ENCODE peak calls at places on chromosomes 16 and 17, in ten cellular contexts. One of them, this sample, is unnamed.

GRCh38 chr16:65297453-65297852 is 175.6 kb upstream of the CDH11 start:
- DNase-seq in AG04450: no peak
- DNase-seq in body of pancreas: no peak
- DNase-seq in CD4-positive, alpha-beta memory T cell: no peak
- DNase-seq in CD4-positive, CD25-positive, alpha-beta regulatory T cell: no peak
- DNase-seq in mucosa of descending colon: no peak
- DNase-seq in OCI-LY7: no peak
- DNase-seq in naive thymus-derived CD4-positive, alpha-beta T cell: no peak
- DNase-seq in left ventricle myocardium inferior: no peak
- DNase-seq in suprapubic skin: no peak
- DNase-seq in this sample: no peak

GRCh38 chr17:7929158-7930029 is at the start of gene KCNAB3:
- DNase-seq in AG04450: no peak
- DNase-seq in body of pancreas: peak; percentile 30
- DNase-seq in CD4-positive, alpha-beta memory T cell: peak; percentile 74
- DNase-seq in CD4-positive, CD25-positive, alpha-beta regulatory T cell: peak; percentile 76
- DNase-seq in mucosa of descending colon: peak; percentile 52
- DNase-seq in OCI-LY7: no peak
- DNase-seq in naive thymus-derived CD4-positive, alpha-beta T cell: no peak
- DNase-seq in left ventricle myocardium inferior: peak; percentile 27
- DNase-seq in suprapubic skin: no peak
- DNase-seq in this sample: peak; percentile 38

GRCh38 chr16:3878610-3879009 is 1.9 kb downstream of the CREBBP start:
- DNase-seq in AG04450: no peak
- DNase-seq in body of pancreas: no peak
- DNase-seq in CD4-positive, alpha-beta memory T cell: no peak
- DNase-seq in CD4-positive, CD25-positive, alpha-beta regulatory T cell: peak; percentile 24
- DNase-seq in mucosa of descending colon: no peak
- DNase-seq in OCI-LY7: peak; percentile 40
- DNase-seq in naive thymus-derived CD4-positive, alpha-beta T cell: no peak
- DNase-seq in left ventricle myocardium inferior: no peak
- DNase-seq in suprapubic skin: peak; percentile 48
- DNase-seq in this sample: no peak

GRCh38 chr17:18038149-18038850 is 668 bp downstream of the ATPAF2 start:
- DNase-seq in AG04450: no peak
- DNase-seq in body of pancreas: no peak
- DNase-seq in CD4-positive, alpha-beta memory T cell: no peak
- DNase-seq in CD4-positive, CD25-positive, alpha-beta regulatory T cell: peak; percentile 26
- DNase-seq in mucosa of descending colon: no peak
- DNase-seq in OCI-LY7: peak; percentile 75
- DNase-seq in naive thymus-derived CD4-positive, alpha-beta T cell: no peak
- DNase-seq in left ventricle myocardium inferior: no peak
- DNase-seq in suprapubic skin: no peak
- DNase-seq in this sample: no peak

GRCh38 chr17:49035470-49036269 is 38.5 kb downstream of the IGF2BP1 start:
- DNase-seq in AG04450: no peak
- DNase-seq in body of pancreas: peak; percentile 36
- DNase-seq in CD4-positive, alpha-beta memory T cell: peak; percentile 8
- DNase-seq in CD4-positive, CD25-positive, alpha-beta regulatory T cell: peak; percentile 16
- DNase-seq in mucosa of descending colon: peak; percentile 64
- DNase-seq in OCI-LY7: peak; percentile 48
- DNase-seq in naive thymus-derived CD4-positive, alpha-beta T cell: no peak
- DNase-seq in left ventricle myocardium inferior: peak; percentile 30
- DNase-seq in suprapubic skin: no peak
- DNase-seq in this sample: no peak

GRCh38 chr16:66950437-66950836 is 10.6 kb upstream of the CES3 start:
- DNase-seq in AG04450: no peak
- DNase-seq in body of pancreas: no peak
- DNase-seq in CD4-positive, alpha-beta memory T cell: no peak
- DNase-seq in CD4-positive, CD25-positive, alpha-beta regulatory T cell: no peak
- DNase-seq in mucosa of descending colon: no peak
- DNase-seq in OCI-LY7: no peak
- DNase-seq in naive thymus-derived CD4-positive, alpha-beta T cell: no peak
- DNase-seq in left ventricle myocardium inferior: no peak
- DNase-seq in suprapubic skin: no peak
- DNase-seq in this sample: no peak

GRCh38 chr16:85477801-85478363 is 135.2 kb upstream of the GSE1 start:
- DNase-seq in AG04450: no peak
- DNase-seq in body of pancreas: no peak
- DNase-seq in CD4-positive, alpha-beta memory T cell: no peak
- DNase-seq in CD4-positive, CD25-positive, alpha-beta regulatory T cell: no peak
- DNase-seq in mucosa of descending colon: no peak
- DNase-seq in OCI-LY7: no peak
- DNase-seq in naive thymus-derived CD4-positive, alpha-beta T cell: no peak
- DNase-seq in left ventricle myocardium inferior: no peak
- DNase-seq in suprapubic skin: no peak
- DNase-seq in this sample: no peak

GRCh38 chr16:78689536-78689935 is 590.1 kb downstream of the WWOX start:
- DNase-seq in AG04450: no peak
- DNase-seq in body of pancreas: no peak
- DNase-seq in CD4-positive, alpha-beta memory T cell: no peak
- DNase-seq in CD4-positive, CD25-positive, alpha-beta regulatory T cell: no peak
- DNase-seq in mucosa of descending colon: no peak
- DNase-seq in OCI-LY7: no peak
- DNase-seq in naive thymus-derived CD4-positive, alpha-beta T cell: no peak
- DNase-seq in left ventricle myocardium inferior: no peak
- DNase-seq in suprapubic skin: no peak
- DNase-seq in this sample: no peak

GRCh38 chr17:5254903-5255521 is 20.4 kb upstream of the SCIMP start:
- DNase-seq in AG04450: no peak
- DNase-seq in body of pancreas: no peak
- DNase-seq in CD4-positive, alpha-beta memory T cell: no peak
- DNase-seq in CD4-positive, CD25-positive, alpha-beta regulatory T cell: no peak
- DNase-seq in mucosa of descending colon: no peak
- DNase-seq in OCI-LY7: peak; percentile 61
- DNase-seq in naive thymus-derived CD4-positive, alpha-beta T cell: no peak
- DNase-seq in left ventricle myocardium inferior: no peak
- DNase-seq in suprapubic skin: no peak
- DNase-seq in this sample: no peak

GRCh38 chr17:29593546-29594440 is 861 bp downstream of the ANKRD13B start:
- DNase-seq in AG04450: no peak
- DNase-seq in body of pancreas: peak; percentile 30
- DNase-seq in CD4-positive, alpha-beta memory T cell: no peak
- DNase-seq in CD4-positive, CD25-positive, alpha-beta regulatory T cell: peak; percentile 42
- DNase-seq in mucosa of descending colon: peak; percentile 52
- DNase-seq in OCI-LY7: peak; percentile 56
- DNase-seq in naive thymus-derived CD4-positive, alpha-beta T cell: no peak
- DNase-seq in left ventricle myocardium inferior: no peak
- DNase-seq in suprapubic skin: no peak
- DNase-seq in this sample: no peak

GRCh38 chr16:57639172-57639571 is 10.7 kb downstream of the ADGRG1 start:
- DNase-seq in AG04450: no peak
- DNase-seq in body of pancreas: peak; percentile 86
- DNase-seq in CD4-positive, alpha-beta memory T cell: peak; percentile 19
- DNase-seq in CD4-positive, CD25-positive, alpha-beta regulatory T cell: no peak
- DNase-seq in mucosa of descending colon: no peak
- DNase-seq in OCI-LY7: peak; percentile 37
- DNase-seq in naive thymus-derived CD4-positive, alpha-beta T cell: peak; percentile 35
- DNase-seq in left ventricle myocardium inferior: peak; percentile 41
- DNase-seq in suprapubic skin: no peak
- DNase-seq in this sample: no peak

GRCh38 chr17:60371416-60371815 is 20.5 kb downstream of the USP32 start:
- DNase-seq in AG04450: no peak
- DNase-seq in body of pancreas: no peak
- DNase-seq in CD4-positive, alpha-beta memory T cell: no peak
- DNase-seq in CD4-positive, CD25-positive, alpha-beta regulatory T cell: no peak
- DNase-seq in mucosa of descending colon: no peak
- DNase-seq in OCI-LY7: no peak
- DNase-seq in naive thymus-derived CD4-positive, alpha-beta T cell: no peak
- DNase-seq in left ventricle myocardium inferior: no peak
- DNase-seq in suprapubic skin: no peak
- DNase-seq in this sample: no peak

GRCh38 chr17:62206550-62206949 is 141.5 kb upstream of the MED13 start:
- DNase-seq in AG04450: no peak
- DNase-seq in body of pancreas: no peak
- DNase-seq in CD4-positive, alpha-beta memory T cell: no peak
- DNase-seq in CD4-positive, CD25-positive, alpha-beta regulatory T cell: no peak
- DNase-seq in mucosa of descending colon: no peak
- DNase-seq in OCI-LY7: no peak
- DNase-seq in naive thymus-derived CD4-positive, alpha-beta T cell: no peak
- DNase-seq in left ventricle myocardium inferior: no peak
- DNase-seq in suprapubic skin: no peak
- DNase-seq in this sample: no peak

GRCh38 chr16:81841709-81842108 is 62.6 kb downstream of the PLCG2 start:
- DNase-seq in AG04450: no peak
- DNase-seq in body of pancreas: no peak
- DNase-seq in CD4-positive, alpha-beta memory T cell: no peak
- DNase-seq in CD4-positive, CD25-positive, alpha-beta regulatory T cell: no peak
- DNase-seq in mucosa of descending colon: no peak
- DNase-seq in OCI-LY7: peak; percentile 65
- DNase-seq in naive thymus-derived CD4-positive, alpha-beta T cell: no peak
- DNase-seq in left ventricle myocardium inferior: no peak
- DNase-seq in suprapubic skin: no peak
- DNase-seq in this sample: no peak

GRCh38 chr17:21678451-21679081 is 13.8 kb upstream of the KCNJ18 start:
- DNase-seq in AG04450: no peak
- DNase-seq in body of pancreas: peak; percentile 8
- DNase-seq in CD4-positive, alpha-beta memory T cell: no peak
- DNase-seq in CD4-positive, CD25-positive, alpha-beta regulatory T cell: no peak
- DNase-seq in mucosa of descending colon: peak; percentile 63
- DNase-seq in OCI-LY7: no peak
- DNase-seq in naive thymus-derived CD4-positive, alpha-beta T cell: no peak
- DNase-seq in left ventricle myocardium inferior: no peak
- DNase-seq in suprapubic skin: peak; percentile 77
- DNase-seq in this sample: no peak
- H3K9me3 ChIP-seq in AG04450: peaks cover 94% of the 10 kb centered on the region
- H3K9me3 ChIP-seq in body of pancreas: no peaks in the 10 kb centered on the region
- H3K9me3 ChIP-seq in CD4-positive, alpha-beta memory T cell: no peaks in the 10 kb centered on the region
- H3K9me3 ChIP-seq in CD4-positive, CD25-positive, alpha-beta regulatory T cell: peaks cover 3% of the 10 kb centered on the region
- H3K9me3 ChIP-seq in mucosa of descending colon: peaks cover 11% of the 10 kb centered on the region
- H3K9me3 ChIP-seq in OCI-LY7: no peaks in the 10 kb centered on the region
- H3K9me3 ChIP-seq in naive thymus-derived CD4-positive, alpha-beta T cell: no peaks in the 10 kb centered on the region
- H3K9me3 ChIP-seq in left ventricle myocardium inferior: no peaks in the 10 kb centered on the region
- H3K9me3 ChIP-seq in suprapubic skin: peaks cover 4% of the 10 kb centered on the region
- H3K9me3 ChIP-seq in this sample: no peaks in the 10 kb centered on the region

GRCh38 chr17:16552637-16553045 is 16.4 kb downstream of the ZNF287 start:
- DNase-seq in AG04450: no peak
- DNase-seq in body of pancreas: no peak
- DNase-seq in CD4-positive, alpha-beta memory T cell: no peak
- DNase-seq in CD4-positive, CD25-positive, alpha-beta regulatory T cell: no peak
- DNase-seq in mucosa of descending colon: no peak
- DNase-seq in OCI-LY7: no peak
- DNase-seq in naive thymus-derived CD4-positive, alpha-beta T cell: no peak
- DNase-seq in left ventricle myocardium inferior: no peak
- DNase-seq in suprapubic skin: no peak
- DNase-seq in this sample: no peak
- H3K9me3 ChIP-seq in AG04450: peaks cover 26% of the 10 kb centered on the region
- H3K9me3 ChIP-seq in body of pancreas: peaks cover 35% of the 10 kb centered on the region
- H3K9me3 ChIP-seq in CD4-positive, alpha-beta memory T cell: no peaks in the 10 kb centered on the region
- H3K9me3 ChIP-seq in CD4-positive, CD25-positive, alpha-beta regulatory T cell: peaks cover 95% of the 10 kb centered on the region
- H3K9me3 ChIP-seq in mucosa of descending colon: peaks cover 97% of the 10 kb centered on the region
- H3K9me3 ChIP-seq in OCI-LY7: peaks cover 55% of the 10 kb centered on the region
- H3K9me3 ChIP-seq in naive thymus-derived CD4-positive, alpha-beta T cell: peaks cover 24% of the 10 kb centered on the region
- H3K9me3 ChIP-seq in left ventricle myocardium inferior: peaks cover 100% of the 10 kb centered on the region
- H3K9me3 ChIP-seq in suprapubic skin: peaks cover 57% of the 10 kb centered on the region
- H3K9me3 ChIP-seq in this sample: peaks cover 45% of the 10 kb centered on the region

DNA sequence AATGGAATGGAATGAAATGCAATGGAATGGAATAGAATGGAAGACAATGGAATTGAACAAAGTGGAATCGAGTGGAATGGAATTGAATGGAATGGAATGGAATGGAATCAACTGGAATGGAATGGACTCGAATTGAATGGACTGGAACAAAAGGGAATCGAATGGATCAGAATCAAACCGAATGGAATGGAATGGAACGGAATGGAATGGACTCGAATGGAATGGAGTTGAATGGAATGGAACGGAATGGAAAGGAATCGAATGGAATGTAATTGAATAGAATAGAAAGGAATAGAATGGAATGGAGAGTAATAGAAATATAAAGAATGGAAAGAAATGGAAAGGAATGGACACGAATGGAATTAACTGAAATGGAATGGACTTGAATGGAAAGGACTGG is 475.2 kb upstream of the WSB1 start:
- DNase-seq in AG04450: peak; percentile 11
- DNase-seq in body of pancreas: no peak
- DNase-seq in CD4-positive, alpha-beta memory T cell: no peak
- DNase-seq in CD4-positive, CD25-positive, alpha-beta regulatory T cell: no peak
- DNase-seq in mucosa of descending colon: no peak
- DNase-seq in OCI-LY7: no peak
- DNase-seq in naive thymus-derived CD4-positive, alpha-beta T cell: no peak
- DNase-seq in left ventricle myocardium inferior: no peak
- DNase-seq in suprapubic skin: no peak
- DNase-seq in this sample: no peak
- H3K9me3 ChIP-seq in AG04450: peaks cover 87% of the 10 kb centered on the region
- H3K9me3 ChIP-seq in body of pancreas: peaks cover 39% of the 10 kb centered on the region
- H3K9me3 ChIP-seq in CD4-positive, alpha-beta memory T cell: no peaks in the 10 kb centered on the region
- H3K9me3 ChIP-seq in CD4-positive, CD25-positive, alpha-beta regulatory T cell: peaks cover 84% of the 10 kb centered on the region
- H3K9me3 ChIP-seq in mucosa of descending colon: peaks cover 97% of the 10 kb centered on the region
- H3K9me3 ChIP-seq in OCI-LY7: peaks cover 64% of the 10 kb centered on the region
- H3K9me3 ChIP-seq in naive thymus-derived CD4-positive, alpha-beta T cell: no peaks in the 10 kb centered on the region
- H3K9me3 ChIP-seq in left ventricle myocardium inferior: peaks cover 97% of the 10 kb centered on the region
- H3K9me3 ChIP-seq in suprapubic skin: peaks cover 55% of the 10 kb centered on the region
- H3K9me3 ChIP-seq in this sample: peaks cover 26% of the 10 kb centered on the region

GRCh38 chr16:10412935-10413601 is 27.2 kb downstream of the ATF7IP2 start:
- DNase-seq in AG04450: no peak
- DNase-seq in body of pancreas: no peak
- DNase-seq in CD4-positive, alpha-beta memory T cell: no peak
- DNase-seq in CD4-positive, CD25-positive, alpha-beta regulatory T cell: no peak
- DNase-seq in mucosa of descending colon: no peak
- DNase-seq in OCI-LY7: no peak
- DNase-seq in naive thymus-derived CD4-positive, alpha-beta T cell: no peak
- DNase-seq in left ventricle myocardium inferior: no peak
- DNase-seq in suprapubic skin: no peak
- DNase-seq in this sample: no peak
- H3K9me3 ChIP-seq in AG04450: peaks cover 12% of the 10 kb centered on the region
- H3K9me3 ChIP-seq in body of pancreas: peaks cover 37% of the 10 kb centered on the region
- H3K9me3 ChIP-seq in CD4-positive, alpha-beta memory T cell: peaks cover 11% of the 10 kb centered on the region
- H3K9me3 ChIP-seq in CD4-positive, CD25-positive, alpha-beta regulatory T cell: peaks cover 85% of the 10 kb centered on the region
- H3K9me3 ChIP-seq in mucosa of descending colon: peaks cover 91% of the 10 kb centered on the region
- H3K9me3 ChIP-seq in OCI-LY7: peaks cover 49% of the 10 kb centered on the region
- H3K9me3 ChIP-seq in naive thymus-derived CD4-positive, alpha-beta T cell: peaks cover 22% of the 10 kb centered on the region
- H3K9me3 ChIP-seq in left ventricle myocardium inferior: peaks cover 94% of the 10 kb centered on the region
- H3K9me3 ChIP-seq in suprapubic skin: peaks cover 42% of the 10 kb centered on the region
- H3K9me3 ChIP-seq in this sample: peaks cover 38% of the 10 kb centered on the region

DNA sequence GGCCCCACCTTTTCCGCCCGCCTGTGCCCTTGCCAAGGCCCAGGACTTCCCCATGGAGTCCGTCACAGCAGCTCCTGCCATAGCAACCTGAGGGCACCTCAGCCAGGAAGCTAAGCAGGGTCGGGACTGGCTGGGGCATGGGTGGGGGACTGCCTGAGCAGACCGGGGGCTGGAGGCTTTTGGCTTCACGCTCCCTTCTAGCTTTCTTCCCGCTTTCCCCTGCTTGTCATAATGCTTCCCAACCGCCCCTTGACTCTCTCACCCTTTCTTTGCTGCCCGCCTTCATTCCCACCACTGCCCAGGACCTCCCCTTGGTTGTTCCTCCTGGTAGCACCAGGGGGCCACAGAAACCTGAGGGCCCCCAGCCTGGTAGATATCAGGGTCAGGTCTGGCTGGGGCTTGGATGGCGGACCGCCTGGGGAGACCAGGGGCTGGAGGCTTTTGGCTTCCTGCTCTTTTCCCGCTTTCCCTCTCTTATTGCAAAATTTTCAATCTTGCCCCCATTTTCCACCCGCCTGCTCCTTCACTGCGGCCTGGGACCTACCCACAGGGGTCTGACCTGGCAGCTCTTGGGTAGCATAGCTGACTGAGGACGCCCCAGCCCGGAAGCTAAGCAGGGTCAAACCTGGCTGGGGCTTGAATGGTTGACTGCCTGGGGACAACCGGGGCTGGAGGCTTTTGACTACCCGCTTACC is 2287.7 kb downstream of the TP53TG3F start:
- DNase-seq in AG04450: no peak
- DNase-seq in body of pancreas: no peak
- DNase-seq in CD4-positive, alpha-beta memory T cell: no peak
- DNase-seq in CD4-positive, CD25-positive, alpha-beta regulatory T cell: no peak
- DNase-seq in mucosa of descending colon: no peak
- DNase-seq in OCI-LY7: no peak
- DNase-seq in naive thymus-derived CD4-positive, alpha-beta T cell: no peak
- DNase-seq in left ventricle myocardium inferior: no peak
- DNase-seq in suprapubic skin: peak; percentile 61
- DNase-seq in this sample: no peak
- H3K9me3 ChIP-seq in AG04450: peaks cover 73% of the 10 kb centered on the region
- H3K9me3 ChIP-seq in body of pancreas: no peaks in the 10 kb centered on the region
- H3K9me3 ChIP-seq in CD4-positive, alpha-beta memory T cell: no peaks in the 10 kb centered on the region
- H3K9me3 ChIP-seq in CD4-positive, CD25-positive, alpha-beta regulatory T cell: peaks cover 79% of the 10 kb centered on the region
- H3K9me3 ChIP-seq in mucosa of descending colon: peaks cover 80% of the 10 kb centered on the region
- H3K9me3 ChIP-seq in OCI-LY7: no peaks in the 10 kb centered on the region
- H3K9me3 ChIP-seq in naive thymus-derived CD4-positive, alpha-beta T cell: no peaks in the 10 kb centered on the region
- H3K9me3 ChIP-seq in left ventricle myocardium inferior: peaks cover 7% of the 10 kb centered on the region
- H3K9me3 ChIP-seq in suprapubic skin: peaks cover 19% of the 10 kb centered on the region
- H3K9me3 ChIP-seq in this sample: no peaks in the 10 kb centered on the region